ENCODE peak calls at places on chromosome 16, in six cellular contexts. K, M, V, L, C and G are unnamed samples.

GRCh38 chr16:86026916-86027315 is 128.0 kb downstream of the IRF8 start:
- DNase-seq in K (no peak), M (no peak), V (no peak), L (no peak), C (no peak), G (no peak)

GRCh38 chr16:48169896-48170295 is 14.1 kb upstream of the ABCC12 start:
- DNase-seq in K (no peak), M (no peak), V (no peak), L (no peak), C (no peak), G (no peak)

GRCh38 chr16:90019543-90020259 is 445 bp upstream of the DBNDD1 start:
- DNase-seq in K (peak; percentile 61), M (no peak), V (peak; percentile 45), L (peak; percentile 91), C (peak; percentile 62), G (peak; percentile 24)

GRCh38 chr16:78281115-78281514 is 181.7 kb downstream of the WWOX start:
- DNase-seq in K (no peak), M (no peak), V (no peak), L (no peak), C (no peak), G (no peak)

GRCh38 chr16:46929378-46930332 is 43.8 kb downstream of the DNAJA2 start:
- DNase-seq in K (peak; percentile 54), M (peak; percentile 4), V (peak; percentile 71), L (peak; percentile 74), C (peak; percentile 29), G (peak; percentile 66)

GRCh38 chr16:85571813-85572619 is 41.1 kb upstream of the GSE1 start:
- DNase-seq in K (no peak), M (no peak), V (no peak), L (no peak), C (no peak), G (no peak)

GRCh38 chr16:5045499-5046115 is 11.9 kb upstream of the NAGPA start:
- DNase-seq in K (no peak), M (no peak), V (peak; percentile 1), L (no peak), C (no peak), G (no peak)

GRCh38 chr16:29107299-29107698 is 122.4 kb downstream of the LAT start:
- DNase-seq in K (no peak), M (no peak), V (no peak), L (no peak), C (no peak), G (no peak)

GRCh38 chr16:13557476-13557875 is 362.5 kb upstream of the ERCC4 start:
- DNase-seq in K (no peak), M (no peak), V (no peak), L (no peak), C (no peak), G (no peak)

GRCh38 chr16:82004651-82005490 is 6.4 kb downstream of the SDR42E1 start:
- DNase-seq in K (no peak), M (no peak), V (no peak), L (no peak), C (no peak), G (no peak)

GRCh38 chr16:67311607-67312449 is 14.7 kb downstream of the KCTD19 start:
- DNase-seq in K (no peak), M (peak; percentile 100), V (peak; percentile 53), L (no peak), C (peak; percentile 99), G (peak; percentile 5)

GRCh38 chr16:75070055-75070841 is 46.3 kb downstream of the LDHD start:
- DNase-seq in K (no peak), M (no peak), V (peak; percentile 55), L (peak; percentile 86), C (no peak), G (no peak)

GRCh38 chr16:85563515-85564276 is 49.4 kb upstream of the GSE1 start:
- DNase-seq in K (no peak), M (no peak), V (peak; percentile 76), L (peak; percentile 43), C (no peak), G (no peak)

GRCh38 chr16:10729649-10730048 is 14.0 kb upstream of the NUBP1 start:
- DNase-seq in K (no peak), M (peak; percentile 24), V (peak; percentile 54), L (no peak), C (no peak), G (no peak)

GRCh38 chr16:73145166-73145565 is 97.2 kb upstream of the ZFHX3 start:
- DNase-seq in K (no peak), M (no peak), V (no peak), L (no peak), C (no peak), G (no peak)

GRCh38 chr16:1134776-1135458 is 18.0 kb upstream of the CACNA1H start:
- DNase-seq in K (no peak), M (no peak), V (no peak), L (no peak), C (no peak), G (no peak)

GRCh38 chr16:24670623-24671454 is 58.6 kb upstream of the TNRC6A start:
- DNase-seq in K (no peak), M (peak; percentile 20), V (peak; percentile 49), L (no peak), C (peak; percentile 93), G (no peak)

GRCh38 chr16:3980311-3981111 is 100.0 kb upstream of the CREBBP start:
- DNase-seq in K (no peak), M (no peak), V (no peak), L (no peak), C (peak; percentile 24), G (no peak)

GRCh38 chr16:86581458-86581857 is 3.1 kb downstream of the FOXL1 start:
- DNase-seq in K (no peak), M (no peak), V (no peak), L (no peak), C (no peak), G (no peak)

GRCh38 chr16:85152414-85153030 is 40.2 kb upstream of the CIBAR2 start:
- DNase-seq in K (no peak), M (no peak), V (peak; percentile 75), L (no peak), C (no peak), G (no peak)

GRCh38 chr16:80161799-80162380 is 378.9 kb upstream of the DYNLRB2 start:
- DNase-seq in K (no peak), M (no peak), V (no peak), L (no peak), C (no peak), G (no peak)

GRCh38 chr16:75452464-75453190 is 11.9 kb downstream of the TMEM170A start:
- DNase-seq in K (no peak), M (no peak), V (no peak), L (no peak), C (no peak), G (no peak)

GRCh38 chr16:87418216-87418615 is 26.1 kb downstream of the MAP1LC3B start:
- DNase-seq in K (no peak), M (no peak), V (no peak), L (no peak), C (no peak), G (no peak)

GRCh38 chr16:62014534-62014933 is 21.7 kb downstream of the CDH8 start:
- DNase-seq in K (no peak), M (no peak), V (no peak), L (no peak), C (no peak), G (no peak)

GRCh38 chr16:47779201-47780016 is 318.3 kb downstream of the PHKB start:
- DNase-seq in K (no peak), M (no peak), V (no peak), L (no peak), C (peak; percentile 42), G (no peak)

GRCh38 chr16:719815-720506 is 985 bp upstream of the ANTKMT start:
- DNase-seq in K (peak; percentile 36), M (no peak), V (no peak), L (peak; percentile 58), C (no peak), G (no peak)

GRCh38 chr16:89324056-89325010 is 106.8 kb downstream of the ZNF778 start:
- DNase-seq in K (no peak), M (no peak), V (no peak), L (no peak), C (peak; percentile 85), G (no peak)

GRCh38 chr16:89915303-89916232 is 3.1 kb upstream of the MC1R start:
- DNase-seq in K (no peak), M (no peak), V (no peak), L (no peak), C (no peak), G (no peak)

GRCh38 chr16:82011199-82011641 is at the start of gene SDR42E1:
- DNase-seq in K (peak; percentile 69), M (no peak), V (no peak), L (peak; percentile 74), C (no peak), G (peak; percentile 72)

GRCh38 chr16:86994651-86995171 is 322.5 kb downstream of the C16orf95 start:
- DNase-seq in K (no peak), M (peak; percentile 56), V (no peak), L (no peak), C (peak; percentile 93), G (no peak)

DNA sequence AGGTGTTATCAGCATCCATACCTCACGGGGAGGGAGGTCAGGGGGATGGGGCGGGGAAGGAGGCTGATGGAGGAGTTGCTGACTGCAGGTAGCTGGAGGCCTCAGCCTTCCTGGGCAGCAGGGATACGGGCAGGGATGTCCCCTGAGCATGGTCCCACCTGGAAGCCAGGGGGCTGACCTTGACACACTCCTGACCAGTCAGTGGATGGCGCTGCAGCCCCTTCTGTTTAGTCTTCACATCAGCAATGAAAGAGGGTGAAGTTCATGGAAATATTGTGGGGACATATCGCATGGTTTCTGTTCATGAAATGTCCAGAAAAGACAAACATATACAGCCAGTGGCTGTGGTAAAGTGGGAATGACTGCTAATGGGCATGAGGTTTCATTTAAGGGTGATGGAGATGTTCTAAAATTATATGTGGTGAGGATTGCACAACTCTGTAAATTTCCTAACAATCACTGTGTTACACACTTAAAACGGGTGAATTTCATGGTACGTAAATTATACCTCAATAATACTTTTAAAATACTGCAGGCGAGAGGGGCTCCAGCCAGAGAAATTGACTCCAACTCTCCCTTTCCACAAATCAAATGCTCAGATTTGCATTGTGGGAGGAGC is 489.6 kb downstream of the CDH13 start:
- DNase-seq in K (no peak), M (no peak), V (no peak), L (no peak), C (no peak), G (no peak)
- TF ChIP-seq CTCF in K (no peak), M (no peak), V (no peak), L (no peak), C (peak; percentile 14), G (no peak)

DNA sequence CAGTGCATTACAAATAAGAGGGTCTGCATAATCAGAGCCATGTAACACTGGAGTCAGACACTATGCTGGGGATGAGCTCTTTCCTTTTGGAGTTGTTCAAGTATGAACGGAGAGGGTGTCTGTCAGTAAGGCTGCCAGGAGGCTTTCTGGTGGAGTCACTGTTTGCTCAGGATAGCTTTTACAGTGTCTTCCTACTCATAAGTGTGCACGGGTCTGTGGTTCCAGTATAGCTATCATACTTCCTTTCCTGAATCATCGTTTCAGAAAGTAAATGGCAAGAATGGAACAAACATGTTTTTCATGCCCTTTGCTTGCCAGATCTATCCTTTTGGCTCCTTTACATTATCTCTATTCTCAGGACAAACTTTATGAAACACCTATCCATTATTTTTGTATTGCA is 152.7 kb upstream of the CDH11 start:
- DNase-seq in K (no peak), M (no peak), V (no peak), L (no peak), C (peak; percentile 38), G (no peak)
- TF ChIP-seq CTCF in K (no peak), M (no peak), V (no peak), L (no peak), C (no peak), G (no peak)

GRCh38 chr16:30876867-30877266 is 17.0 kb downstream of the BCL7C start:
- DNase-seq in K (no peak), M (no peak), V (no peak), L (peak; percentile 25), C (no peak), G (no peak)
- TF ChIP-seq CTCF in K (no peak), M (no peak), V (no peak), L (no peak), C (peak; percentile 6), G (no peak)

GRCh38 chr16:27225536-27226360 is 22.4 kb downstream of the KDM8 start:
- DNase-seq in K (no peak), M (no peak), V (no peak), L (peak; percentile 37), C (no peak), G (no peak)
- TF ChIP-seq CTCF in K (no peak), M (no peak), V (no peak), L (peak; percentile 36), C (peak; percentile 15), G (no peak)